ENCODE peak calls at places on chromosomes 2 and 18, in six cellular contexts. One of them, this sample, is unnamed.

GRCh38 chr2:195404650-195405049 is 252.4 kb upstream of the SLC39A10 start:
- DNase-seq in A549: no peak
- DNase-seq in stomach: no peak
- DNase-seq in K562: no peak
- DNase-seq in suprapubic skin: no peak
- DNase-seq in H1: no peak
- DNase-seq in this sample: no peak

GRCh38 chr2:212618636-212619035 is 80.0 kb upstream of the ERBB4 start:
- DNase-seq in suprapubic skin: no peak
- DNase-seq in A549: no peak
- DNase-seq in H1: no peak
- DNase-seq in K562: no peak
- DNase-seq in stomach: no peak
- DNase-seq in this sample: no peak

GRCh38 chr2:135074216-135074615 is 22.1 kb downstream of the RAB3GAP1 start:
- DNase-seq in K562: no peak
- DNase-seq in stomach: peak
- DNase-seq in A549: no peak
- DNase-seq in H1: no peak
- DNase-seq in suprapubic skin: no peak
- DNase-seq in this sample: peak

GRCh38 chr2:235813398-235813797 is 319.6 kb downstream of the AGAP1 start:
- DNase-seq in A549: no peak
- DNase-seq in stomach: no peak
- DNase-seq in suprapubic skin: no peak
- DNase-seq in H1: no peak
- DNase-seq in K562: no peak
- DNase-seq in this sample: no peak

GRCh38 chr18:42275138-42275535 is 320.1 kb downstream of the PIK3C3 start:
- DNase-seq in K562: no peak
- DNase-seq in suprapubic skin: no peak
- DNase-seq in stomach: no peak
- DNase-seq in A549: no peak
- DNase-seq in H1: no peak
- DNase-seq in this sample: no peak

GRCh38 chr18:78717051-78717765 is 262.4 kb upstream of the SALL3 start:
- DNase-seq in K562: no peak
- DNase-seq in stomach: no peak
- DNase-seq in suprapubic skin: no peak
- DNase-seq in H1: no peak
- DNase-seq in A549: no peak
- DNase-seq in this sample: no peak

GRCh38 chr2:178482437-178482836 is 2.2 kb downstream of the PLEKHA3 start:
- DNase-seq in H1: no peak
- DNase-seq in A549: no peak
- DNase-seq in K562: peak
- DNase-seq in suprapubic skin: no peak
- DNase-seq in stomach: no peak
- DNase-seq in this sample: no peak

GRCh38 chr2:653645-654425 is 23.4 kb downstream of the TMEM18 start:
- DNase-seq in suprapubic skin: no peak
- DNase-seq in K562: no peak
- DNase-seq in A549: no peak
- DNase-seq in H1: no peak
- DNase-seq in stomach: peak
- DNase-seq in this sample: no peak

GRCh38 chr2:235286624-235287368 is 207.0 kb upstream of the AGAP1 start:
- DNase-seq in K562: no peak
- DNase-seq in H1: no peak
- DNase-seq in A549: no peak
- DNase-seq in suprapubic skin: no peak
- DNase-seq in stomach: no peak
- DNase-seq in this sample: no peak

GRCh38 chr2:20178404-20179178 is 46.3 kb downstream of the SDC1 start:
- DNase-seq in A549: no peak
- DNase-seq in stomach: no peak
- DNase-seq in suprapubic skin: peak
- DNase-seq in K562: no peak
- DNase-seq in H1: no peak
- DNase-seq in this sample: no peak

GRCh38 chr2:133167990-133168389 is 400.3 kb downstream of the NCKAP5 start:
- DNase-seq in stomach: no peak
- DNase-seq in A549: no peak
- DNase-seq in suprapubic skin: no peak
- DNase-seq in H1: no peak
- DNase-seq in K562: no peak
- DNase-seq in this sample: no peak

GRCh38 chr2:174750923-174751441 is 13.3 kb downstream of the CHRNA1 start:
- DNase-seq in H1: no peak
- DNase-seq in A549: no peak
- DNase-seq in suprapubic skin: no peak
- DNase-seq in stomach: no peak
- DNase-seq in K562: no peak
- DNase-seq in this sample: no peak

GRCh38 chr2:168801456-168801855 is 981 bp upstream of the NOSTRIN start:
- DNase-seq in K562: peak
- DNase-seq in suprapubic skin: no peak
- DNase-seq in H1: no peak
- DNase-seq in A549: no peak
- DNase-seq in stomach: no peak
- DNase-seq in this sample: no peak

GRCh38 chr2:156663757-156664409 is 227.7 kb downstream of the GPD2 start:
- DNase-seq in suprapubic skin: no peak
- DNase-seq in H1: no peak
- DNase-seq in stomach: no peak
- DNase-seq in K562: peak
- DNase-seq in A549: no peak
- DNase-seq in this sample: no peak

GRCh38 chr2:176081993-176082884 is 1.5 kb downstream of the EVX2 start:
- DNase-seq in H1: no peak
- DNase-seq in A549: no peak
- DNase-seq in stomach: no peak
- DNase-seq in K562: no peak
- DNase-seq in suprapubic skin: no peak
- DNase-seq in this sample: no peak

GRCh38 chr2:105375001-105375561 is 23.8 kb downstream of the FHL2 start:
- DNase-seq in A549: no peak
- DNase-seq in stomach: no peak
- DNase-seq in K562: no peak
- DNase-seq in suprapubic skin: no peak
- DNase-seq in H1: no peak
- DNase-seq in this sample: no peak

GRCh38 chr2:142937347-142937746 is 59.9 kb downstream of the KYNU start:
- DNase-seq in K562: peak
- DNase-seq in H1: no peak
- DNase-seq in stomach: no peak
- DNase-seq in A549: no peak
- DNase-seq in suprapubic skin: no peak
- DNase-seq in this sample: no peak

GRCh38 chr2:216023055-216023648 is 9.8 kb upstream of the MREG start:
- DNase-seq in stomach: peak
- DNase-seq in H1: peak
- DNase-seq in A549: peak
- DNase-seq in K562: peak
- DNase-seq in suprapubic skin: no peak
- DNase-seq in this sample: peak

GRCh38 chr2:95375532-95376221 is 26.8 kb upstream of the FAHD2A start:
- DNase-seq in H1: no peak
- DNase-seq in stomach: no peak
- DNase-seq in suprapubic skin: no peak
- DNase-seq in K562: no peak
- DNase-seq in A549: no peak
- DNase-seq in this sample: no peak

GRCh38 chr2:36659872-36660312 is 36.6 kb upstream of the VIT start:
- DNase-seq in H1: no peak
- DNase-seq in K562: no peak
- DNase-seq in suprapubic skin: no peak
- DNase-seq in A549: peak
- DNase-seq in stomach: no peak
- DNase-seq in this sample: no peak

GRCh38 chr2:172726172-172726735 is 9.4 kb upstream of the RAPGEF4 start:
- DNase-seq in H1: no peak
- DNase-seq in stomach: no peak
- DNase-seq in A549: peak
- DNase-seq in suprapubic skin: no peak
- DNase-seq in K562: no peak
- DNase-seq in this sample: no peak

GRCh38 chr2:109342451-109342850 is 213.4 kb downstream of the SH3RF3 start:
- DNase-seq in A549: no peak
- DNase-seq in K562: no peak
- DNase-seq in suprapubic skin: no peak
- DNase-seq in stomach: peak
- DNase-seq in H1: no peak
- DNase-seq in this sample: no peak

GRCh38 chr2:113178891-113179290 is 5.1 kb downstream of the PSD4 start:
- DNase-seq in K562: no peak
- DNase-seq in suprapubic skin: peak
- DNase-seq in H1: no peak
- DNase-seq in stomach: no peak
- DNase-seq in A549: no peak
- DNase-seq in this sample: no peak

GRCh38 chr2:78024991-78025390 is 502.8 kb upstream of the LRRTM4 start:
- DNase-seq in stomach: no peak
- DNase-seq in A549: no peak
- DNase-seq in suprapubic skin: no peak
- DNase-seq in K562: no peak
- DNase-seq in H1: no peak
- DNase-seq in this sample: no peak

GRCh38 chr2:55419236-55419513 is 481 bp downstream of the CCDC88A start:
- DNase-seq in stomach: no peak
- DNase-seq in A549: peak
- DNase-seq in H1: no peak
- DNase-seq in suprapubic skin: no peak
- DNase-seq in K562: peak
- DNase-seq in this sample: peak

GRCh38 chr2:55418512-55419235 is 982 bp downstream of the CCDC88A start:
- DNase-seq in A549: peak
- DNase-seq in stomach: no peak
- DNase-seq in suprapubic skin: no peak
- DNase-seq in H1: no peak
- DNase-seq in K562: peak
- DNase-seq in this sample: no peak

GRCh38 chr2:55416826-55417568 is 2.7 kb downstream of the CCDC88A start:
- DNase-seq in A549: no peak
- DNase-seq in stomach: no peak
- DNase-seq in K562: no peak
- DNase-seq in H1: no peak
- DNase-seq in suprapubic skin: no peak
- DNase-seq in this sample: no peak

GRCh38 chr2:55419514-55420243 is at the start of gene CCDC88A:
- DNase-seq in H1: peak
- DNase-seq in stomach: peak
- DNase-seq in A549: peak
- DNase-seq in K562: peak
- DNase-seq in suprapubic skin: peak
- DNase-seq in this sample: peak

GRCh38 chr2:55418072-55418471 is 1.6 kb downstream of the CCDC88A start:
- DNase-seq in K562: no peak
- DNase-seq in A549: no peak
- DNase-seq in suprapubic skin: no peak
- DNase-seq in H1: no peak
- DNase-seq in stomach: no peak
- DNase-seq in this sample: no peak
- H3K4me3 ChIP-seq in K562: peak
- H3K4me3 ChIP-seq in A549: peak
- H3K4me3 ChIP-seq in suprapubic skin: peak
- H3K4me3 ChIP-seq in H1: peak
- H3K4me3 ChIP-seq in stomach: peak
- H3K4me3 ChIP-seq in this sample: peak

GRCh38 chr2:47172922-47173695 is 18.0 kb upstream of the STPG4 start:
- DNase-seq in stomach: no peak
- DNase-seq in suprapubic skin: no peak
- DNase-seq in A549: no peak
- DNase-seq in K562: no peak
- DNase-seq in H1: no peak
- DNase-seq in this sample: no peak

GRCh38 chr2:47177042-47177565 is 22.0 kb upstream of the STPG4 start:
- DNase-seq in stomach: no peak
- DNase-seq in A549: no peak
- DNase-seq in H1: no peak
- DNase-seq in K562: no peak
- DNase-seq in suprapubic skin: no peak
- DNase-seq in this sample: no peak

GRCh38 chr2:47172156-47172921 is 17.2 kb upstream of the STPG4 start:
- DNase-seq in stomach: no peak
- DNase-seq in A549: peak
- DNase-seq in suprapubic skin: no peak
- DNase-seq in H1: no peak
- DNase-seq in K562: no peak
- DNase-seq in this sample: no peak

GRCh38 chr2:47173986-47174730 is 19.1 kb upstream of the STPG4 start:
- DNase-seq in A549: no peak
- DNase-seq in suprapubic skin: no peak
- DNase-seq in K562: no peak
- DNase-seq in stomach: no peak
- DNase-seq in H1: no peak
- DNase-seq in this sample: no peak

GRCh38 chr2:47174731-47175361 is 19.7 kb upstream of the STPG4 start:
- DNase-seq in stomach: peak
- DNase-seq in K562: peak
- DNase-seq in H1: no peak
- DNase-seq in suprapubic skin: peak
- DNase-seq in A549: peak
- DNase-seq in this sample: peak
- TF ChIP-seq EP300 in stomach: no peak
- TF ChIP-seq EP300 in K562: peak
- TF ChIP-seq EP300 in H1: no peak
- TF ChIP-seq EP300 in suprapubic skin: no peak
- TF ChIP-seq EP300 in A549: no peak
- TF ChIP-seq EP300 in this sample: no peak

GRCh38 chr2:224400886-224401632 is 848 bp downstream of the FAM124B start:
- DNase-seq in K562: peak
- DNase-seq in H1: no peak
- DNase-seq in suprapubic skin: no peak
- DNase-seq in stomach: no peak
- DNase-seq in A549: no peak
- DNase-seq in this sample: no peak
- H3K4me3 ChIP-seq in K562: peak
- H3K4me3 ChIP-seq in H1: no peak
- H3K4me3 ChIP-seq in suprapubic skin: peak
- H3K4me3 ChIP-seq in stomach: peak
- H3K4me3 ChIP-seq in A549: no peak
- H3K4me3 ChIP-seq in this sample: peak

DNA sequence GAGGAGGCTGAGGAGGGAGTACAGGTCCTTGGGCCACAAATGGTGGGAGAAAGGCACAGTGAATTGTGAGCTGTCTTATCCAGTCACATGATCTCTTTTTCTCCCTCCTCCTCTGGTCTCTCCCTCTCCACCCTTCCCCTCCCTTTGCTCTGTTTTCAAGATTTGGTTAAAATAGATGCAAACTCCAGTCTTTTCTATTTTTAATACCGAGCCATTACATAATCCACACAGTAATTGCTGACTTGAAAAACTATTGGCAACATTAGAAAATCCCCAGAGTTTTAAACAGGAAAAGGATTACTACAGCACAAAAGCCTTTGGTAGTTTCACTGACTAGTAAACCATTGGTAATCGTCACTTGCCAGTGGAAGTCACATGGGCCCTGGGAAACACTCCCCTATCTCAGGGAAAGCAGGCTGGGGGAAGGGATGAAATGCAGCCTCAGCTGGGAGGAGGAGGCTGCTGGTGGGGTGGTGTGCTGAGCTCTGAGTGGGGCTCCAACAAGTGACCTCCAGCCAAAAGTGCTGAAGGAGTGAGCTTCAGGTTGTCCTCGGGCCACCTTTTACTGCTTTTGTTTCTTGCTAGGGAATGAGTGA is 57.4 kb upstream of the PCBP1 start:
- DNase-seq in H1: no peak
- DNase-seq in suprapubic skin: peak
- DNase-seq in K562: peak
- DNase-seq in A549: no peak
- DNase-seq in stomach: peak
- DNase-seq in this sample: peak
- TF ChIP-seq EP300 in H1: no peak
- TF ChIP-seq EP300 in suprapubic skin: no peak
- TF ChIP-seq EP300 in K562: peak
- TF ChIP-seq EP300 in A549: no peak
- TF ChIP-seq EP300 in stomach: no peak
- TF ChIP-seq EP300 in this sample: no peak